ENCODE peak calls at places on chromosomes 5 and 9, in ten cellular contexts. One of them, this sample, is unnamed.

GRCh38 chr5:97142521-97143254 is at the start of gene LIX1:
- DNase-seq in OCI-LY7: peak
- DNase-seq in cardiac muscle cell: peak
- DNase-seq in astrocyte: no peak
- DNase-seq in heart left ventricle: peak
- DNase-seq in cardiac fibroblast: peak
- DNase-seq in AG09309: no peak
- DNase-seq in NB4: peak
- DNase-seq in A549: peak
- DNase-seq in testis: peak
- DNase-seq in this sample: peak

GRCh38 chr5:127958421-127959011 is 125.0 kb upstream of the SLC12A2 start:
- DNase-seq in OCI-LY7: no peak
- DNase-seq in cardiac muscle cell: no peak
- DNase-seq in astrocyte: no peak
- DNase-seq in heart left ventricle: no peak
- DNase-seq in cardiac fibroblast: no peak
- DNase-seq in AG09309: no peak
- DNase-seq in NB4: no peak
- DNase-seq in A549: no peak
- DNase-seq in testis: no peak
- DNase-seq in this sample: no peak

GRCh38 chr9:83204047-83204446 is 141.1 kb upstream of the RASEF start:
- DNase-seq in OCI-LY7: no peak
- DNase-seq in cardiac muscle cell: no peak
- DNase-seq in astrocyte: no peak
- DNase-seq in heart left ventricle: no peak
- DNase-seq in cardiac fibroblast: no peak
- DNase-seq in AG09309: no peak
- DNase-seq in NB4: no peak
- DNase-seq in A549: no peak
- DNase-seq in testis: no peak
- DNase-seq in this sample: no peak

GRCh38 chr5:134138416-134139376 is 24.2 kb downstream of the TCF7 start:
- DNase-seq in OCI-LY7: no peak
- DNase-seq in cardiac muscle cell: no peak
- DNase-seq in astrocyte: peak
- DNase-seq in heart left ventricle: peak
- DNase-seq in cardiac fibroblast: peak
- DNase-seq in AG09309: peak
- DNase-seq in NB4: no peak
- DNase-seq in A549: no peak
- DNase-seq in testis: peak
- DNase-seq in this sample: peak

GRCh38 chr5:1152156-1152555 is 40.3 kb upstream of the SLC12A7 start:
- DNase-seq in OCI-LY7: peak
- DNase-seq in cardiac muscle cell: no peak
- DNase-seq in astrocyte: no peak
- DNase-seq in heart left ventricle: no peak
- DNase-seq in cardiac fibroblast: no peak
- DNase-seq in AG09309: no peak
- DNase-seq in NB4: peak
- DNase-seq in A549: no peak
- DNase-seq in testis: no peak
- DNase-seq in this sample: no peak

GRCh38 chr9:102398205-102398604 is 596.9 kb upstream of the CYLC2 start:
- DNase-seq in OCI-LY7: no peak
- DNase-seq in cardiac muscle cell: no peak
- DNase-seq in astrocyte: no peak
- DNase-seq in heart left ventricle: no peak
- DNase-seq in cardiac fibroblast: no peak
- DNase-seq in AG09309: no peak
- DNase-seq in NB4: no peak
- DNase-seq in A549: no peak
- DNase-seq in testis: no peak
- DNase-seq in this sample: peak

GRCh38 chr9:106883030-106883429 is 20.1 kb downstream of the ZNF462 start:
- DNase-seq in OCI-LY7: no peak
- DNase-seq in cardiac muscle cell: no peak
- DNase-seq in astrocyte: no peak
- DNase-seq in heart left ventricle: no peak
- DNase-seq in cardiac fibroblast: no peak
- DNase-seq in AG09309: no peak
- DNase-seq in NB4: no peak
- DNase-seq in A549: no peak
- DNase-seq in testis: no peak
- DNase-seq in this sample: no peak

GRCh38 chr5:75651575-75651974 is 40.3 kb downstream of the ANKDD1B start:
- DNase-seq in OCI-LY7: no peak
- DNase-seq in cardiac muscle cell: no peak
- DNase-seq in astrocyte: no peak
- DNase-seq in heart left ventricle: no peak
- DNase-seq in cardiac fibroblast: no peak
- DNase-seq in AG09309: no peak
- DNase-seq in NB4: no peak
- DNase-seq in A549: no peak
- DNase-seq in testis: no peak
- DNase-seq in this sample: no peak

GRCh38 chr5:95572016-95572415 is 17.1 kb downstream of the ARSK start:
- DNase-seq in OCI-LY7: no peak
- DNase-seq in cardiac muscle cell: no peak
- DNase-seq in astrocyte: no peak
- DNase-seq in heart left ventricle: no peak
- DNase-seq in cardiac fibroblast: no peak
- DNase-seq in AG09309: no peak
- DNase-seq in NB4: no peak
- DNase-seq in A549: no peak
- DNase-seq in testis: no peak
- DNase-seq in this sample: no peak

GRCh38 chr9:19114680-19115270 is 12.1 kb upstream of the HAUS6 start:
- DNase-seq in OCI-LY7: no peak
- DNase-seq in cardiac muscle cell: peak
- DNase-seq in astrocyte: no peak
- DNase-seq in heart left ventricle: no peak
- DNase-seq in cardiac fibroblast: peak
- DNase-seq in AG09309: no peak
- DNase-seq in NB4: no peak
- DNase-seq in A549: no peak
- DNase-seq in testis: no peak
- DNase-seq in this sample: no peak

GRCh38 chr5:135433626-135434426 is 13.3 kb downstream of the DCANP1 start:
- DNase-seq in OCI-LY7: no peak
- DNase-seq in cardiac muscle cell: peak
- DNase-seq in astrocyte: no peak
- DNase-seq in heart left ventricle: no peak
- DNase-seq in cardiac fibroblast: peak
- DNase-seq in AG09309: peak
- DNase-seq in NB4: peak
- DNase-seq in A549: no peak
- DNase-seq in testis: no peak
- DNase-seq in this sample: no peak

GRCh38 chr9:13688223-13688989 is 408.9 kb upstream of the MPDZ start:
- DNase-seq in OCI-LY7: no peak
- DNase-seq in cardiac muscle cell: peak
- DNase-seq in astrocyte: no peak
- DNase-seq in heart left ventricle: no peak
- DNase-seq in cardiac fibroblast: peak
- DNase-seq in AG09309: no peak
- DNase-seq in NB4: no peak
- DNase-seq in A549: no peak
- DNase-seq in testis: no peak
- DNase-seq in this sample: no peak

GRCh38 chr5:6820851-6821479 is 107.7 kb downstream of the TENT4A start:
- DNase-seq in OCI-LY7: peak
- DNase-seq in cardiac muscle cell: peak
- DNase-seq in astrocyte: no peak
- DNase-seq in heart left ventricle: no peak
- DNase-seq in cardiac fibroblast: peak
- DNase-seq in AG09309: no peak
- DNase-seq in NB4: peak
- DNase-seq in A549: peak
- DNase-seq in testis: peak
- DNase-seq in this sample: peak

GRCh38 chr9:20407013-20407412 is 215.3 kb downstream of the MLLT3 start:
- DNase-seq in OCI-LY7: no peak
- DNase-seq in cardiac muscle cell: no peak
- DNase-seq in astrocyte: no peak
- DNase-seq in heart left ventricle: no peak
- DNase-seq in cardiac fibroblast: peak
- DNase-seq in AG09309: no peak
- DNase-seq in NB4: no peak
- DNase-seq in A549: no peak
- DNase-seq in testis: no peak
- DNase-seq in this sample: no peak

GRCh38 chr5:139474815-139475791 is 4.3 kb downstream of the SMIM33 start:
- DNase-seq in OCI-LY7: no peak
- DNase-seq in cardiac muscle cell: peak
- DNase-seq in astrocyte: peak
- DNase-seq in heart left ventricle: no peak
- DNase-seq in cardiac fibroblast: peak
- DNase-seq in AG09309: no peak
- DNase-seq in NB4: peak
- DNase-seq in A549: no peak
- DNase-seq in testis: no peak
- DNase-seq in this sample: no peak

GRCh38 chr9:112761912-112762651 is 11.5 kb downstream of the SNX30 start:
- DNase-seq in OCI-LY7: no peak
- DNase-seq in cardiac muscle cell: no peak
- DNase-seq in astrocyte: no peak
- DNase-seq in heart left ventricle: no peak
- DNase-seq in cardiac fibroblast: no peak
- DNase-seq in AG09309: no peak
- DNase-seq in NB4: no peak
- DNase-seq in A549: no peak
- DNase-seq in testis: no peak
- DNase-seq in this sample: no peak

GRCh38 chr5:140372971-140373487 is 13.0 kb downstream of the SLC4A9 start:
- DNase-seq in OCI-LY7: peak
- DNase-seq in cardiac muscle cell: peak
- DNase-seq in astrocyte: peak
- DNase-seq in heart left ventricle: peak
- DNase-seq in cardiac fibroblast: peak
- DNase-seq in AG09309: peak
- DNase-seq in NB4: peak
- DNase-seq in A549: peak
- DNase-seq in testis: peak
- DNase-seq in this sample: peak

GRCh38 chr9:136856541-136857141 is 4.5 kb downstream of the MAMDC4 start:
- DNase-seq in OCI-LY7: no peak
- DNase-seq in cardiac muscle cell: no peak
- DNase-seq in astrocyte: no peak
- DNase-seq in heart left ventricle: no peak
- DNase-seq in cardiac fibroblast: no peak
- DNase-seq in AG09309: no peak
- DNase-seq in NB4: no peak
- DNase-seq in A549: no peak
- DNase-seq in testis: no peak
- DNase-seq in this sample: no peak
- TF ChIP-seq CTCF in OCI-LY7: peak
- TF ChIP-seq CTCF in cardiac muscle cell: no peak
- TF ChIP-seq CTCF in astrocyte: no peak
- TF ChIP-seq CTCF in heart left ventricle: no peak
- TF ChIP-seq CTCF in cardiac fibroblast: no peak
- TF ChIP-seq CTCF in AG09309: no peak
- TF ChIP-seq CTCF in NB4: peak
- TF ChIP-seq CTCF in A549: no peak
- TF ChIP-seq CTCF in testis: no peak
- TF ChIP-seq CTCF in this sample: no peak

GRCh38 chr5:181187500-181188213 is 17.3 kb downstream of the TRIM7 start:
- DNase-seq in OCI-LY7: peak
- DNase-seq in cardiac muscle cell: peak
- DNase-seq in astrocyte: peak
- DNase-seq in heart left ventricle: peak
- DNase-seq in cardiac fibroblast: peak
- DNase-seq in AG09309: no peak
- DNase-seq in NB4: peak
- DNase-seq in A549: no peak
- DNase-seq in testis: peak
- DNase-seq in this sample: peak
- H3K4me3 ChIP-seq in OCI-LY7: peak
- H3K4me3 ChIP-seq in cardiac muscle cell: peak
- H3K4me3 ChIP-seq in astrocyte: peak
- H3K4me3 ChIP-seq in heart left ventricle: peak
- H3K4me3 ChIP-seq in cardiac fibroblast: peak
- H3K4me3 ChIP-seq in AG09309: peak
- H3K4me3 ChIP-seq in NB4: peak
- H3K4me3 ChIP-seq in A549: peak
- H3K4me3 ChIP-seq in testis: peak
- H3K4me3 ChIP-seq in this sample: peak

GRCh38 chr5:179668404-179668803 is 12.4 kb downstream of the CBY3 start:
- DNase-seq in OCI-LY7: peak
- DNase-seq in cardiac muscle cell: peak
- DNase-seq in astrocyte: no peak
- DNase-seq in heart left ventricle: peak
- DNase-seq in cardiac fibroblast: peak
- DNase-seq in AG09309: no peak
- DNase-seq in NB4: peak
- DNase-seq in A549: peak
- DNase-seq in testis: peak
- DNase-seq in this sample: peak
- TF ChIP-seq CTCF in OCI-LY7: peak
- TF ChIP-seq CTCF in cardiac muscle cell: peak
- TF ChIP-seq CTCF in astrocyte: peak
- TF ChIP-seq CTCF in heart left ventricle: peak
- TF ChIP-seq CTCF in cardiac fibroblast: peak
- TF ChIP-seq CTCF in AG09309: peak
- TF ChIP-seq CTCF in NB4: peak
- TF ChIP-seq CTCF in A549: peak
- TF ChIP-seq CTCF in testis: peak
- TF ChIP-seq CTCF in this sample: peak

DNA sequence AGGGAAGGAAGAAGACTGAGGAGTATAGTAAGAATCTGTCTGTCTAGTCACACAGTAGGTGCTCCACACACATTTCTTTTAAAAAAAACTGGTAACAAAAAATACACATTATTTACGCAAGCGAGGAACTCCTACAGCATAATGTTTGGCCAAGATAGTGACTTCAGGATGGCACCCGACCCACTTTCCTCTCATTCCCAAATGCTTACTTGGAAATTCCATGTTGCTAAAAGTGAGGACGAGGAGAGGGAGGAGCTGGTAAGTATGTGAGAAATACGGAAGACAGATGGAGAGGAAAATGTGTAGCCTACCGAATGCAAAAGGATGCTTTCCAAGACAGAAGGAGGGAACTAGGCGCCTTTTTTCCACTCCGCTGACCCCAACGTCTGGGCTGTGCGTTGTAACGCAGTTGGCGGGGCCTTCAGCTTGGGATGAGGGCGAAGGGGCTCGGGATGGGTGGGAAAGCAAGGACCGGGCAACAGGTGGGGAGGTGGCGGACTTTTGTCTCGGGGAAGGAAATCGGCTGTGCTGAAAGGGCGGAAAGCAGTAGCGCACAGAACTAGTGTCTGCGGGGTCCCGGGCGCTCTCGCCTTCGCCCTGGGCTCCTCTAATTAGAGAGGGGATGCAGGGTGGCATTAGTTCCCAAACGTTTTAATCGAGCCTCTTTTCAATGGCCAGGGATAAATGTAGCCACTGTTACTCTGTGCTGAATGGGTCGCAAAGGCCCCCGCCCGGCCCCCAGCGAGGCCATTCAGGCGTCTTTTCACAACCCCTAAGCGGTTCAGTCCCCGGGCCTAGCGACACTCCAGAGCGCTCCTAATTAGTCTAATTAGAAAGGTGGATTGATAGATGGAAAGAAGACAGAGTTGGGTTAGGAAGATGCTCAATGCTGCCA is 12.7 kb downstream of the FOXD1 start:
- DNase-seq in OCI-LY7: no peak
- DNase-seq in cardiac muscle cell: no peak
- DNase-seq in astrocyte: no peak
- DNase-seq in heart left ventricle: no peak
- DNase-seq in cardiac fibroblast: no peak
- DNase-seq in AG09309: no peak
- DNase-seq in NB4: no peak
- DNase-seq in A549: no peak
- DNase-seq in testis: no peak
- DNase-seq in this sample: no peak
- H3K4me3 ChIP-seq in OCI-LY7: no peak
- H3K4me3 ChIP-seq in cardiac muscle cell: peak
- H3K4me3 ChIP-seq in astrocyte: peak
- H3K4me3 ChIP-seq in heart left ventricle: no peak
- H3K4me3 ChIP-seq in cardiac fibroblast: no peak
- H3K4me3 ChIP-seq in AG09309: no peak
- H3K4me3 ChIP-seq in NB4: no peak
- H3K4me3 ChIP-seq in A549: no peak
- H3K4me3 ChIP-seq in testis: peak
- H3K4me3 ChIP-seq in this sample: no peak